ENCODE peak calls at places on chromosome 1, in four cellular contexts. One of them, this sample, is unnamed.

GRCh38 chr1:40256401-40257084 is 1.5 kb upstream of the ZMPSTE24 start:
- DNase-seq in left ventricle myocardium inferior: no peak
- DNase-seq in neural crest cell: no peak
- DNase-seq in NCI-H82: peak
- DNase-seq in this sample: no peak

GRCh38 chr1:23224721-23225648 is 7.7 kb upstream of the HTR1D start:
- DNase-seq in left ventricle myocardium inferior: peak
- DNase-seq in neural crest cell: no peak
- DNase-seq in NCI-H82: peak
- DNase-seq in this sample: no peak

GRCh38 chr1:67735806-67736627 is 51.0 kb downstream of the GADD45A start:
- DNase-seq in left ventricle myocardium inferior: peak
- DNase-seq in neural crest cell: peak
- DNase-seq in NCI-H82: no peak
- DNase-seq in this sample: no peak

GRCh38 chr1:191851799-191852595 is 306.3 kb upstream of the RGS18 start:
- DNase-seq in left ventricle myocardium inferior: no peak
- DNase-seq in neural crest cell: no peak
- DNase-seq in NCI-H82: no peak
- DNase-seq in this sample: no peak

GRCh38 chr1:143735764-143736461 is 235.9 kb downstream of the FAM72C start:
- DNase-seq in left ventricle myocardium inferior: no peak
- DNase-seq in neural crest cell: no peak
- DNase-seq in NCI-H82: no peak
- DNase-seq in this sample: peak

GRCh38 chr1:225999227-225999911 is at the start of gene SDE2:
- DNase-seq in left ventricle myocardium inferior: peak
- DNase-seq in neural crest cell: peak
- DNase-seq in NCI-H82: peak
- DNase-seq in this sample: peak

GRCh38 chr1:169108897-169109560 is 2.5 kb downstream of the ATP1B1 start:
- DNase-seq in left ventricle myocardium inferior: peak
- DNase-seq in neural crest cell: no peak
- DNase-seq in NCI-H82: peak
- DNase-seq in this sample: no peak

GRCh38 chr1:84422909-84423308 is 24.6 kb downstream of the DNASE2B start:
- DNase-seq in left ventricle myocardium inferior: no peak
- DNase-seq in neural crest cell: no peak
- DNase-seq in NCI-H82: no peak
- DNase-seq in this sample: no peak

GRCh38 chr1:246667773-246668172 is 56.4 kb upstream of the SCCPDH start:
- DNase-seq in left ventricle myocardium inferior: no peak
- DNase-seq in neural crest cell: no peak
- DNase-seq in NCI-H82: no peak
- DNase-seq in this sample: no peak

GRCh38 chr1:208009303-208009702 is 98.4 kb upstream of the CD34 start:
- DNase-seq in left ventricle myocardium inferior: no peak
- DNase-seq in neural crest cell: no peak
- DNase-seq in NCI-H82: peak
- DNase-seq in this sample: no peak

GRCh38 chr1:230713915-230714764 is at the start of gene AGT:
- DNase-seq in left ventricle myocardium inferior: peak
- DNase-seq in neural crest cell: no peak
- DNase-seq in NCI-H82: no peak
- DNase-seq in this sample: no peak

GRCh38 chr1:241998412-241998921 is 431 bp downstream of the MAP1LC3C start:
- DNase-seq in left ventricle myocardium inferior: peak
- DNase-seq in neural crest cell: peak
- DNase-seq in NCI-H82: peak
- DNase-seq in this sample: peak

This sample was measured in WTC11.